ENCODE peak calls at places on chromosomes 3 and 15, in five cellular contexts. T is GM23248; L is HepG2; W is CD4-positive, CD25-positive, alpha-beta regulatory T cell; M is colonic mucosa. N is an unnamed sample.

GRCh38 chr3:58471025-58471887 is 20.6 kb upstream of the KCTD6 start:
- DNase-seq in T (peak; percentile 89), L (peak; percentile 95), W (no peak), M (peak; percentile 84), N (peak; percentile 68)

GRCh38 chr3:160808838-160809237 is 52.8 kb downstream of the PPM1L start:
- DNase-seq in T (no peak), L (no peak), W (no peak), M (no peak), N (no peak)

GRCh38 chr15:36186376-36186775 is 393.1 kb upstream of the CDIN1 start:
- DNase-seq in T (no peak), L (no peak), W (no peak), M (no peak), N (no peak)

GRCh38 chr3:29802057-29802456 is 521.2 kb downstream of the RBMS3 start:
- DNase-seq in T (no peak), L (peak; percentile 1), W (no peak), M (no peak), N (no peak)

GRCh38 chr3:27147215-27147614 is 222.0 kb downstream of the NEK10 start:
- DNase-seq in T (peak; percentile 54), L (no peak), W (no peak), M (no peak), N (no peak)

GRCh38 chr3:97825101-97825500 is 3.3 kb downstream of the CRYBG3 start:
- DNase-seq in T (no peak), L (no peak), W (no peak), M (no peak), N (no peak)

GRCh38 chr15:69758810-69759410 is 306.3 kb downstream of the RPLP1 start:
- DNase-seq in T (peak; percentile 22), L (no peak), W (peak; percentile 70), M (peak; percentile 60), N (peak; percentile 70)

GRCh38 chr3:126556637-126557414 is 1.9 kb downstream of the C3orf22 start:
- DNase-seq in T (no peak), L (no peak), W (no peak), M (no peak), N (no peak)

GRCh38 chr15:32669870-32670623 is 28.5 kb downstream of the SCG5 start:
- DNase-seq in T (peak; percentile 91), L (peak; percentile 84), W (no peak), M (no peak), N (no peak)

GRCh38 chr3:136270179-136270578 is 20.0 kb downstream of the PCCB start:
- DNase-seq in T (no peak), L (no peak), W (no peak), M (no peak), N (no peak)

GRCh38 chr3:129892486-129892856 is 1.0 kb downstream of the TMCC1 start:
- DNase-seq in T (no peak), L (no peak), W (peak; percentile 2), M (peak; percentile 42), N (no peak)

GRCh38 chr3:71579934-71580318 is 3.6 kb downstream of the FOXP1 start:
- DNase-seq in T (peak; percentile 66), L (peak; percentile 94), W (no peak), M (peak; percentile 59), N (peak; percentile 47)

GRCh38 chr3:106609666-106610301 is 741.0 kb upstream of the CBLB start:
- DNase-seq in T (peak; percentile 86), L (peak; percentile 41), W (peak; percentile 39), M (peak; percentile 60), N (peak; percentile 67)

GRCh38 chr3:59266551-59266950 is 216.7 kb upstream of the CFAP20DC start:
- DNase-seq in T (peak; percentile 57), L (no peak), W (no peak), M (no peak), N (no peak)

GRCh38 chr3:17081520-17081919 is 196.8 kb downstream of the PLCL2 start:
- DNase-seq in T (no peak), L (no peak), W (no peak), M (no peak), N (no peak)

GRCh38 chr15:30065025-30065801 is 17.5 kb upstream of the GOLGA8J start:
- DNase-seq in T (peak; percentile 80), L (no peak), W (no peak), M (no peak), N (no peak)

GRCh38 chr15:77865701-77866100 is 211.8 kb downstream of the TBC1D2B start:
- DNase-seq in T (no peak), L (no peak), W (no peak), M (no peak), N (no peak)

GRCh38 chr3:32719335-32719734 is 34.3 kb downstream of the CNOT10 start:
- DNase-seq in T (no peak), L (peak; percentile 19), W (no peak), M (no peak), N (no peak)

GRCh38 chr3:58569287-58570001 is 7.7 kb downstream of the FAM107A start:
- DNase-seq in T (no peak), L (no peak), W (no peak), M (no peak), N (no peak)

GRCh38 chr15:67137951-67138935 is 72.8 kb downstream of the SMAD3 start:
- DNase-seq in T (peak; percentile 45), L (no peak), W (no peak), M (no peak), N (no peak)

GRCh38 chr15:71136159-71137137 is 21.2 kb downstream of the THSD4 start:
- DNase-seq in T (peak; percentile 75), L (no peak), W (no peak), M (no peak), N (no peak)

GRCh38 chr15:74835312-74835823 is 7.6 kb downstream of the ULK3 start:
- DNase-seq in T (peak; percentile 71), L (peak; percentile 70), W (peak; percentile 19), M (peak; percentile 80), N (peak; percentile 66)

GRCh38 chr3:52313774-52314188 is 2.3 kb upstream of the DNAH1 start:
- DNase-seq in T (peak; percentile 55), L (no peak), W (no peak), M (no peak), N (no peak)

GRCh38 chr3:196150481-196150880 is 60.7 kb downstream of the ZDHHC19 start:
- DNase-seq in T (no peak), L (no peak), W (no peak), M (no peak), N (no peak)

GRCh38 chr3:10504161-10505049 is 981 bp downstream of the ATP2B2 start:
- DNase-seq in T (no peak), L (no peak), W (no peak), M (no peak), N (no peak)

GRCh38 chr15:101174152-101174920 is 77.5 kb downstream of the CHSY1 start:
- DNase-seq in T (no peak), L (no peak), W (no peak), M (no peak), N (no peak)
- H3K27ac ChIP-seq in T (no peak overlapping the region), L (no peak overlapping the region), W (no peak overlapping the region), M (no peak overlapping the region), N (no peak overlapping the region)

GRCh38 chr15:100252779-100253417 is 88.9 kb downstream of the ADAMTS17 start:
- DNase-seq in T (peak; percentile 4), L (no peak), W (no peak), M (no peak), N (peak; percentile 4)

GRCh38 chr15:100250166-100250800 is 91.5 kb downstream of the ADAMTS17 start:
- DNase-seq in T (no peak), L (no peak), W (no peak), M (no peak), N (no peak)

GRCh38 chr15:100253640-100254039 is 88.1 kb downstream of the ADAMTS17 start:
- DNase-seq in T (no peak), L (no peak), W (no peak), M (no peak), N (no peak)

GRCh38 chr15:100254694-100255093 is 87.1 kb downstream of the ADAMTS17 start:
- DNase-seq in T (no peak), L (no peak), W (no peak), M (no peak), N (no peak)

DNA sequence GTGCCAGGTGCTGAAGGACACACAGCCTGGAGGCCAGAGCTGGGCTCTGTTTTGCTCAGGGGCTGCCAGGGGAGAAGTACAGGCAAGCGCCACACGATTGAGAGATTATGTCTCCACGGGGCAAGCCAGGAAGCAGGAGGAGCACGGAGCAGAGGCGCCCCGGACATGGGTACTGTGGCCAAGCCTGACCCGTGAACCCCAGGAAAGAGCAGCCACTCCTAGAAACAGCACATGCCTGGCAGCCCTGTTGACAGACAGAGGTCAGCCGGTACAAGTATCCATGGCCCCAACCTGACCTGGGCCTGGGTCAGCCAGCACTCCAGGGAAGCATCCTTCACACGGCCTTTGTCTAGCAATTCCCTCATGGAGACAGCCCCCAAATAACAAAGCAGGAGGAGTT is 89.4 kb downstream of the ADAMTS17 start:
- DNase-seq in T (no peak), L (no peak), W (no peak), M (no peak), N (no peak)
- H3K9me3 ChIP-seq in T (no peaks in the 10 kb centered on the region), L (no peaks in the 10 kb centered on the region), W (no peaks in the 10 kb centered on the region), M (no peaks in the 10 kb centered on the region), N (no peaks in the 10 kb centered on the region)

GRCh38 chr3:186930639-186931486 is 537 bp downstream of the ST6GAL1 start:
- DNase-seq in T (peak; percentile 40), L (peak; percentile 71), W (peak; percentile 54), M (peak; percentile 71), N (peak; percentile 21)
- H3K36me3 ChIP-seq in T (no peaks in the 10 kb centered on the region), L (no peaks in the 10 kb centered on the region), W (peaks cover 23% of the 10 kb centered on the region), M (no peaks in the 10 kb centered on the region), N (no peaks in the 10 kb centered on the region)

DNA sequence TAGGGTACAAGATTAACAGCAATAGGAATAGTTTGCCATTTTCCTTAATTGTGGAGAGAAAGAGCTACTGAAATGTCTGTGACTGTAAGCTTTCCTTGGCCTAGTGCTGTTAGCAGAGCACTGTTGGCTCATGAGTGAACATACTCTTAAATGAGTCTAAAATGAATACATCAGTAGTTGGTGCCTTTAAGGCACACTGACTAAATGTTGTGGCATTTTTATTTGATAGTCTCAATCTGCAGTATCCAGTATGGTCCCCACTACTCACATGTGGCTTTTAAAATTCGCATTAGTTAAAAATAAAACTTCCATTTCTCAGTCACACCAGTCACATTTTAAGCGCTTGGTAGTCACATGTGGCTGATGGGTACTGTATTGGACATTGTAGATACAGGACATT is 28.2 kb downstream of the CHD2 start:
- DNase-seq in T (peak; percentile 46), L (no peak), W (no peak), M (no peak), N (no peak)
- H3K27ac ChIP-seq in T (peak overlapping the region; percentile 68), L (no peak overlapping the region), W (no peak overlapping the region), M (no peak overlapping the region), N (no peak overlapping the region)

DNA sequence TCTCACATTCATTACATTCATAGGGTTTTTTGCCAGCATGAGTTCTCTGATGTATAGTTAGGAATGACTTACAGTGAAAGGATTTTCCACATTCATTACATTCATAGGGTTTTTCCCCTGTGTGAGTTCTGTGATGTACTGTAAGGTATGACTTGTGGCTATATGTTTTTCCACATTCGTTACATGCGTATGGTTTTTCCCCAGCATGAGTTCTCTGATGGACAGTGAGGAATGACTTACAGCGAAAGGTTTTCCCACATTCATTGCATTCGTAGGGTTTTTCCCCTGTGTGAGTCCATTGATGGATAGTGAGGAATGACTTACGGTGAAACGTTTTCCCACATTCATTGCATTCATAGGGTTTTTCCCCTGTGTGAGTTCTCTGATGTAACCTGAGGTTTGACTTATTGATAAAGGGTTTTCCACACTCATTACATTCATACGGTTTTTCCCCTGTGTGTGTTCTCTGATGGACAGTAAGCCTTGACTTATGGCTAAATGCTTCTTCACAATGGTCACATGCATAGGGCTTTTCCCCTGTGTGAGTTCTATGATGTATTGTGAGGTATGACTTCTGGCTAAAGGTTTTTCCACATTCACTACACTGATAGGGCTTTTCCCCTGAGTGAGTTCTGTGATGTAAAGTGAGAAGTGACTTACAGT is 47.4 kb downstream of the ZNF717 start:
- DNase-seq in T (peak; percentile 36), L (no peak), W (no peak), M (no peak), N (no peak)
- H3K9me3 ChIP-seq in T (peaks cover 10% of the 10 kb centered on the region), L (peaks cover 74% of the 10 kb centered on the region), W (peaks cover 68% of the 10 kb centered on the region), M (peaks cover 4% of the 10 kb centered on the region), N (peaks cover 6% of the 10 kb centered on the region)